ENCODE peak calls at places on chromosomes 2 and 18, in six cellular contexts. One of them, this sample, is unnamed. For H3K9me3, the result is how much of the 10 kb centered on the place peaks cover.

GRCh38 chr18:8107426-8107825 is 501.8 kb upstream of the RAB12 start:
- DNase-seq in IMR-90: no peak
- DNase-seq in kidney: no peak
- DNase-seq in uterus: no peak
- DNase-seq in spleen: no peak
- DNase-seq in neural progenitor cell: no peak
- DNase-seq in this sample: no peak

GRCh38 chr2:187655001-187655400 is 100.8 kb upstream of the TFPI start:
- DNase-seq in neural progenitor cell: no peak
- DNase-seq in spleen: no peak
- DNase-seq in uterus: no peak
- DNase-seq in kidney: no peak
- DNase-seq in IMR-90: no peak
- DNase-seq in this sample: no peak

GRCh38 chr2:240954436-240955305 is 43.7 kb upstream of the SNED1 start:
- DNase-seq in kidney: no peak
- DNase-seq in uterus: no peak
- DNase-seq in neural progenitor cell: no peak
- DNase-seq in IMR-90: no peak
- DNase-seq in spleen: peak
- DNase-seq in this sample: no peak

GRCh38 chr2:28463893-28464292 is 32.0 kb upstream of the PLB1 start:
- DNase-seq in neural progenitor cell: no peak
- DNase-seq in IMR-90: peak
- DNase-seq in uterus: no peak
- DNase-seq in kidney: no peak
- DNase-seq in spleen: no peak
- DNase-seq in this sample: no peak

GRCh38 chr2:60882971-60883753 is 1.8 kb downstream of the REL start:
- DNase-seq in spleen: no peak
- DNase-seq in neural progenitor cell: peak
- DNase-seq in uterus: no peak
- DNase-seq in kidney: no peak
- DNase-seq in IMR-90: peak
- DNase-seq in this sample: peak

GRCh38 chr18:51135361-51135760 is 62.1 kb downstream of the MEX3C start:
- DNase-seq in neural progenitor cell: no peak
- DNase-seq in kidney: no peak
- DNase-seq in uterus: no peak
- DNase-seq in spleen: no peak
- DNase-seq in IMR-90: peak
- DNase-seq in this sample: no peak

GRCh38 chr2:20573611-20574422 is 77.1 kb downstream of the HS1BP3 start:
- DNase-seq in uterus: peak
- DNase-seq in kidney: peak
- DNase-seq in IMR-90: peak
- DNase-seq in neural progenitor cell: no peak
- DNase-seq in spleen: no peak
- DNase-seq in this sample: peak

GRCh38 chr2:160405077-160405865 is 88.3 kb downstream of the RBMS1 start:
- DNase-seq in spleen: no peak
- DNase-seq in kidney: no peak
- DNase-seq in IMR-90: no peak
- DNase-seq in neural progenitor cell: peak
- DNase-seq in uterus: no peak
- DNase-seq in this sample: no peak

GRCh38 chr2:119440873-119441272 is 9.2 kb downstream of the TMEM37 start:
- DNase-seq in spleen: no peak
- DNase-seq in uterus: no peak
- DNase-seq in neural progenitor cell: no peak
- DNase-seq in IMR-90: no peak
- DNase-seq in kidney: no peak
- DNase-seq in this sample: no peak

GRCh38 chr2:196331143-196331542 is 159.8 kb upstream of the STK17B start:
- DNase-seq in spleen: no peak
- DNase-seq in IMR-90: peak
- DNase-seq in kidney: no peak
- DNase-seq in uterus: no peak
- DNase-seq in neural progenitor cell: no peak
- DNase-seq in this sample: peak

GRCh38 chr18:23967321-23968089 is 47.0 kb upstream of the TTC39C start:
- DNase-seq in uterus: no peak
- DNase-seq in IMR-90: no peak
- DNase-seq in kidney: no peak
- DNase-seq in spleen: peak
- DNase-seq in neural progenitor cell: no peak
- DNase-seq in this sample: no peak

GRCh38 chr2:189628817-189629552 is 32.3 kb upstream of the ASNSD1 start:
- DNase-seq in spleen: no peak
- DNase-seq in IMR-90: no peak
- DNase-seq in neural progenitor cell: no peak
- DNase-seq in kidney: no peak
- DNase-seq in uterus: no peak
- DNase-seq in this sample: no peak

GRCh38 chr2:225814554-225814953 is 415.0 kb downstream of the NYAP2 start:
- DNase-seq in neural progenitor cell: no peak
- DNase-seq in IMR-90: no peak
- DNase-seq in spleen: no peak
- DNase-seq in uterus: no peak
- DNase-seq in kidney: no peak
- DNase-seq in this sample: no peak

GRCh38 chr2:233814436-233814835 is 36.3 kb downstream of the MROH2A start:
- DNase-seq in neural progenitor cell: no peak
- DNase-seq in uterus: peak
- DNase-seq in IMR-90: no peak
- DNase-seq in kidney: peak
- DNase-seq in spleen: peak
- DNase-seq in this sample: no peak

GRCh38 chr18:62632788-62633455 is 82.4 kb upstream of the PHLPP1 start:
- DNase-seq in neural progenitor cell: no peak
- DNase-seq in spleen: no peak
- DNase-seq in IMR-90: no peak
- DNase-seq in uterus: no peak
- DNase-seq in kidney: no peak
- DNase-seq in this sample: no peak

GRCh38 chr2:201450910-201451329 is 338 bp downstream of the TRAK2 start:
- DNase-seq in spleen: no peak
- DNase-seq in IMR-90: peak
- DNase-seq in kidney: no peak
- DNase-seq in neural progenitor cell: peak
- DNase-seq in uterus: no peak
- DNase-seq in this sample: peak

GRCh38 chr18:5512191-5512590 is 31.6 kb downstream of the EPB41L3 start:
- DNase-seq in kidney: no peak
- DNase-seq in spleen: no peak
- DNase-seq in neural progenitor cell: no peak
- DNase-seq in uterus: no peak
- DNase-seq in IMR-90: no peak
- DNase-seq in this sample: no peak

GRCh38 chr2:233385489-233386044 is 31.3 kb downstream of the DGKD start:
- DNase-seq in IMR-90: no peak
- DNase-seq in kidney: no peak
- DNase-seq in spleen: peak
- DNase-seq in neural progenitor cell: no peak
- DNase-seq in uterus: no peak
- DNase-seq in this sample: no peak

GRCh38 chr2:121211689-121212151 is 73.3 kb downstream of the TFCP2L1 start:
- DNase-seq in IMR-90: no peak
- DNase-seq in neural progenitor cell: no peak
- DNase-seq in spleen: peak
- DNase-seq in kidney: peak
- DNase-seq in uterus: no peak
- DNase-seq in this sample: no peak

GRCh38 chr2:142561656-142562055 is 315.8 kb upstream of the KYNU start:
- DNase-seq in kidney: peak
- DNase-seq in uterus: no peak
- DNase-seq in spleen: no peak
- DNase-seq in IMR-90: no peak
- DNase-seq in neural progenitor cell: no peak
- DNase-seq in this sample: no peak

GRCh38 chr2:25279091-25279651 is 62.6 kb downstream of the DNMT3A start:
- DNase-seq in kidney: peak
- DNase-seq in neural progenitor cell: no peak
- DNase-seq in uterus: peak
- DNase-seq in IMR-90: no peak
- DNase-seq in spleen: peak
- DNase-seq in this sample: no peak

GRCh38 chr2:144510206-144510991 is 9.5 kb downstream of the ZEB2 start:
- DNase-seq in IMR-90: peak
- DNase-seq in kidney: peak
- DNase-seq in spleen: no peak
- DNase-seq in uterus: no peak
- DNase-seq in neural progenitor cell: peak
- DNase-seq in this sample: peak

GRCh38 chr2:11562011-11562410 is 28.2 kb downstream of the GREB1 start:
- DNase-seq in IMR-90: no peak
- DNase-seq in neural progenitor cell: no peak
- DNase-seq in kidney: peak
- DNase-seq in uterus: peak
- DNase-seq in spleen: no peak
- DNase-seq in this sample: no peak

GRCh38 chr2:157898591-157898996 is 22.5 kb upstream of the ACVR1 start:
- DNase-seq in spleen: no peak
- DNase-seq in kidney: no peak
- DNase-seq in neural progenitor cell: no peak
- DNase-seq in IMR-90: peak
- DNase-seq in uterus: peak
- DNase-seq in this sample: peak

GRCh38 chr18:55967019-55967418 is 379.0 kb upstream of the TCF4 start:
- DNase-seq in IMR-90: no peak
- DNase-seq in uterus: no peak
- DNase-seq in kidney: no peak
- DNase-seq in spleen: no peak
- DNase-seq in neural progenitor cell: no peak
- DNase-seq in this sample: no peak

GRCh38 chr2:152555048-152555447 is 162.2 kb downstream of the PRPF40A start:
- DNase-seq in uterus: no peak
- DNase-seq in IMR-90: no peak
- DNase-seq in spleen: no peak
- DNase-seq in kidney: no peak
- DNase-seq in neural progenitor cell: peak
- DNase-seq in this sample: peak
- TF ChIP-seq CTCF in uterus: no peak
- TF ChIP-seq CTCF in IMR-90: peak
- TF ChIP-seq CTCF in spleen: no peak
- TF ChIP-seq CTCF in kidney: no peak
- TF ChIP-seq CTCF in neural progenitor cell: peak
- TF ChIP-seq CTCF in this sample: peak

DNA sequence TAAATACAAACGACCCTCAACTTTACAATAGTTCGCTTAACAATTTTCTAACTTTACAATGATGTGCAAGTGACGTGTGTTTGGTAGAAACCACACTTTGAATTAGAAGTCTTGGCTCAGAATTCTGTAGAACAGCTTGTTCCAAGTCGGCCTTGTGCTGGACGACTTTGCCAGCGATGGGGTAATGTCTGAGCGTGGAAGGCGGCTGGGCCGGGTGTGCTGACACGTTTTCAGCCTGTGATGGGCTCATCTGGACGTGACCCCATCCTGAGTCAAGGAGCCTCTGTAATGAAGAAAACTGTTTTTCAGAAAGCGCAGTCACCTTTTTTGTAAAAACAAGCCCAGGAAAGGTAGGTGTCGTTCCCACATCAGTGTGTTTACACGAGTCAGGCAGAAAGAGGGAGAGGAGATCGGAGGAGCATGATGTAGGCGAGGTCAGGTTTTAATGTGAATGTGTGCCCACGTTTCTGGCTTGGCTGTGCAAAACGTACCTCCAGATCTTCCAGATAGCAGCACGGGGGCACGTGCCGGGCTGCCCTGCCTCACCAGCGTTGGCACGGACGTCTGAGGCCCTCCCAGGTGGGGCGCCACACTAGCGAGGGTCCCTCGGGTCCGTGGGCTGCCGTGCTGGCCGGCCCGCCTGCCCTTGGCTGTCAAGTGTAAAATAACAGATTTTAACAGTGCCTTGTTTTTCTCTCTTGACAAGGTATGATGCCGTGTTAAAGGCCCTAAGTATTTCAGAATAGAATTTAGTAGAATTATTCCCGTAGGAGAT is 54.6 kb downstream of the CTDP1 start:
- DNase-seq in uterus: no peak
- DNase-seq in IMR-90: no peak
- DNase-seq in spleen: peak
- DNase-seq in kidney: no peak
- DNase-seq in neural progenitor cell: no peak
- DNase-seq in this sample: no peak
- H3K9me3 ChIP-seq in uterus: under half
- H3K9me3 ChIP-seq in IMR-90: under half
- H3K9me3 ChIP-seq in spleen: half or more
- H3K9me3 ChIP-seq in kidney: under half
- H3K9me3 ChIP-seq in neural progenitor cell: under half
- H3K9me3 ChIP-seq in this sample: under half

DNA sequence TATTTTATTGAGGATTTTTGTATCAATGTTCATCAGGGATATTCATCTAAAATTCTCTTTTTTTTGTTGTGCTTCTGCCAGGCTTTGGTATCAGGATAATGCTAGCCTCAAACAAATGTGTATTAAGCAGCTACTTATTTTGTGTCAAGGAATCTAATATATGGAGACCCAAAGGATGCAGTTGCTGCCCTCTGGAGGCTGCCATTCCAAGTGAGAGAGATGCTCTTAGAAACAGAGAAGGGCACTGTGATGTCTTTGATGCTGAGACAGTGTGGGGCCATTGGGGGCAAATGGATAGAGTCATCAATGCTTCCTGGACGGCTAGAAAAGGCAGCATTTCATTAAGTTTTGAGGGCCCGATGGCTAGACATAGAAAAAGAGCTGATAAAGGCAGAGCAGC is 292.6 kb downstream of the SETBP1 start:
- DNase-seq in kidney: no peak
- DNase-seq in uterus: no peak
- DNase-seq in neural progenitor cell: peak
- DNase-seq in spleen: no peak
- DNase-seq in IMR-90: no peak
- DNase-seq in this sample: peak
- TF ChIP-seq CTCF in kidney: no peak
- TF ChIP-seq CTCF in uterus: no peak
- TF ChIP-seq CTCF in neural progenitor cell: peak
- TF ChIP-seq CTCF in spleen: no peak
- TF ChIP-seq CTCF in IMR-90: no peak
- TF ChIP-seq CTCF in this sample: peak

DNA sequence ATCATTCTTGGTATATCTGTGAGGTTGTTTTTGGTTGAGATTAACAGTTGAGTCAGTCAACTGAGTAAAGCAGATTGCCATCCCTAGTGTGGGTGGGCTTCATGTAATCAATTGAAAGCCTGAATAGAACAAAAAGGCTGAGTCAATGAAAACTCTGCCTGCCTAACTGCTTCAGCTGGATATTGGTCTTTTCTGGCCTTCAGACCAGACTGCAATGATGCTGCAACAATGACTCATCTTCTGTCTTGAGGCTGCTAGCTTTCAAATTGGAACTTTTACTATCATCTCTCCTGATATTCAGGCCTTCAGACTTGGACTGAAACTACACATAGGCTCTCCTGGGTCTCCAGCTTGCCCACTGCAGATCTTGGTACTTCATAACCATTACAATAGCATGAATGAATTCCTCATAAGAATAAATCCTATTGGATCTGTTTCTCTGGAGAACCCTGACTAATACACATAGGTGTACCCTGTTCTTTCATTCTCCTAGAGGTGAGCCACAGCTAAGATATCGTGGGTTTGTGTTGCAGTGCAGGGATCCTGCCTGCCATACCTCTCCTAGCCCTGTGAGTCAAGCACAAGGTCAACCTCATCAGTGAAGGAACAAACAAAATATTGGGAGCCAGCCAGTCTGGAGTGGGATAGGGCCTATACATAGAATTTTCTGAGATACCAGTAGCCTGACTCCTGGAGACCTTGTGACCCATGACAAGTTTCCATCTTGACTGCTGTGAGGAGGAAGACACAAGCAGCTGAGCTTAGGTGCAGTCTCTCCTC is 473.8 kb downstream of the DCC start:
- DNase-seq in neural progenitor cell: no peak
- DNase-seq in kidney: no peak
- DNase-seq in uterus: no peak
- DNase-seq in spleen: no peak
- DNase-seq in IMR-90: no peak
- DNase-seq in this sample: no peak
- H3K9me3 ChIP-seq in neural progenitor cell: under half
- H3K9me3 ChIP-seq in kidney: under half
- H3K9me3 ChIP-seq in uterus: under half
- H3K9me3 ChIP-seq in spleen: under half
- H3K9me3 ChIP-seq in IMR-90: under half
- H3K9me3 ChIP-seq in this sample: under half

This sample was measured in A673.